ENCODE peak calls at places on chromosomes 7 and 10, in six cellular contexts. G, Z, S, N, U and M are unnamed samples.

GRCh38 chr7:156109076-156109475 is 296.8 kb upstream of the SHH start:
- DNase-seq in G (no peak), Z (no peak), S (no peak), N (no peak), U (no peak), M (no peak)

GRCh38 chr7:141074997-141075396 is 1.1 kb downstream of the TMEM178B start:
- DNase-seq in G (no peak), Z (no peak), S (no peak), N (no peak), U (no peak), M (no peak)

GRCh38 chr7:30598121-30598876 is 3.6 kb downstream of the GARS1 start:
- DNase-seq in G (peak), Z (no peak), S (peak), N (no peak), U (no peak), M (no peak)

GRCh38 chr10:71804067-71804466 is 30.7 kb upstream of the VSIR start:
- DNase-seq in G (no peak), Z (peak), S (no peak), N (no peak), U (no peak), M (no peak)

GRCh38 chr7:106220307-106220706 is 64.5 kb downstream of the NAMPT start:
- DNase-seq in G (no peak), Z (no peak), S (no peak), N (no peak), U (no peak), M (no peak)

GRCh38 chr7:159088016-159088865 is 56.4 kb downstream of the VIPR2 start:
- DNase-seq in G (no peak), Z (no peak), S (no peak), N (peak), U (no peak), M (no peak)

GRCh38 chr10:28781296-28781695 is 104.0 kb downstream of the BAMBI start:
- DNase-seq in G (no peak), Z (no peak), S (no peak), N (no peak), U (no peak), M (no peak)

GRCh38 chr7:20542594-20542993 is 72.9 kb upstream of the ABCB5 start:
- DNase-seq in G (no peak), Z (peak), S (peak), N (peak), U (no peak), M (peak)

GRCh38 chr10:14074062-14074884 is 256.5 kb downstream of the FRMD4A start:
- DNase-seq in G (peak), Z (peak), S (peak), N (peak), U (no peak), M (peak)

GRCh38 chr10:46232084-46232483 is 54.7 kb upstream of the ANTXRL start:
- DNase-seq in G (no peak), Z (no peak), S (no peak), N (peak), U (no peak), M (no peak)

GRCh38 chr7:153475240-153475639 is 577.0 kb upstream of the DPP6 start:
- DNase-seq in G (no peak), Z (no peak), S (no peak), N (no peak), U (no peak), M (no peak)

GRCh38 chr7:2999078-2999500 is 44.6 kb downstream of the CARD11 start:
- DNase-seq in G (no peak), Z (no peak), S (no peak), N (no peak), U (no peak), M (no peak)

GRCh38 chr7:94655562-94655883 is 410 bp downstream of the SGCE start:
- DNase-seq in G (no peak), Z (no peak), S (no peak), N (peak), U (no peak), M (peak)

GRCh38 chr10:59557052-59557451 is 152.6 kb downstream of the SLC16A9 start:
- DNase-seq in G (no peak), Z (no peak), S (peak), N (no peak), U (peak), M (no peak)

GRCh38 chr7:104980969-104981670 is 32.9 kb upstream of the KMT2E start:
- DNase-seq in G (peak), Z (no peak), S (peak), N (no peak), U (peak), M (no peak)

GRCh38 chr10:101485681-101486554 is 102.1 kb downstream of the POLL start:
- DNase-seq in G (no peak), Z (no peak), S (peak), N (peak), U (peak), M (no peak)

GRCh38 chr7:155590215-155591023 is 44.1 kb upstream of the CNPY1 start:
- DNase-seq in G (peak), Z (no peak), S (no peak), N (no peak), U (no peak), M (peak)

GRCh38 chr10:49382226-49382625 is 13.7 kb downstream of the DRGX start:
- DNase-seq in G (no peak), Z (no peak), S (no peak), N (no peak), U (no peak), M (no peak)

GRCh38 chr7:92723205-92723604 is 113.2 kb downstream of the CDK6 start:
- DNase-seq in G (peak), Z (no peak), S (no peak), N (no peak), U (no peak), M (no peak)

GRCh38 chr7:2926120-2926897 is 82.2 kb upstream of the GNA12 start:
- DNase-seq in G (no peak), Z (no peak), S (no peak), N (no peak), U (no peak), M (no peak)

GRCh38 chr10:106111241-106111640 is 1053.3 kb downstream of the SORCS1 start:
- DNase-seq in G (peak), Z (no peak), S (no peak), N (no peak), U (no peak), M (no peak)

GRCh38 chr7:101823086-101823485 is 5.7 kb downstream of the CUX1 start:
- DNase-seq in G (no peak), Z (no peak), S (no peak), N (no peak), U (no peak), M (no peak)

GRCh38 chr7:492714-493065 is 27.0 kb downstream of the PDGFA start:
- DNase-seq in G (no peak), Z (no peak), S (no peak), N (no peak), U (no peak), M (no peak)

GRCh38 chr7:5766321-5766761 is 15.1 kb downstream of the RNF216 start:
- DNase-seq in G (peak), Z (no peak), S (peak), N (no peak), U (no peak), M (peak)

GRCh38 chr7:157430721-157431120 is 93.9 kb downstream of the DNAJB6 start:
- DNase-seq in G (no peak), Z (no peak), S (no peak), N (no peak), U (no peak), M (no peak)

GRCh38 chr7:120989571-120990220 is 1.2 kb downstream of the CPED1 start:
- DNase-seq in G (peak), Z (peak), S (peak), N (no peak), U (no peak), M (no peak)

GRCh38 chr10:82266438-82266837 is 391.4 kb downstream of the NRG3 start:
- DNase-seq in G (no peak), Z (no peak), S (peak), N (no peak), U (no peak), M (no peak)

GRCh38 chr10:8159628-8160165 is 105.2 kb downstream of the GATA3 start:
- DNase-seq in G (no peak), Z (no peak), S (no peak), N (no peak), U (no peak), M (peak)

GRCh38 chr7:16636533-16637173 is 8.9 kb downstream of the ANKMY2 start:
- DNase-seq in G (peak), Z (no peak), S (peak), N (no peak), U (no peak), M (no peak)

GRCh38 chr10:66283064-66283463 is 642.8 kb upstream of the LRRTM3 start:
- DNase-seq in G (no peak), Z (no peak), S (no peak), N (no peak), U (no peak), M (no peak)

GRCh38 chr7:135825406-135825805 is 76.8 kb upstream of the FAM180A start:
- DNase-seq in G (no peak), Z (no peak), S (no peak), N (no peak), U (no peak), M (no peak)

GRCh38 chr10:125057158-125058001 is 103.0 kb downstream of the CTBP2 start:
- DNase-seq in G (peak), Z (peak), S (peak), N (peak), U (no peak), M (peak)

GRCh38 chr10:60428387-60428737 is 38.7 kb upstream of the ANK3 start:
- DNase-seq in G (peak), Z (no peak), S (peak), N (no peak), U (no peak), M (no peak)

GRCh38 chr7:151808296-151809155 is 68.4 kb downstream of the PRKAG2 start:
- DNase-seq in G (no peak), Z (no peak), S (peak), N (no peak), U (no peak), M (peak)

GRCh38 chr7:157432541-157432956 is 95.7 kb downstream of the DNAJB6 start:
- DNase-seq in G (peak), Z (no peak), S (peak), N (peak), U (no peak), M (no peak)

GRCh38 chr10:25701651-25702050 is 232.4 kb upstream of the MYO3A start:
- DNase-seq in G (no peak), Z (no peak), S (no peak), N (no peak), U (no peak), M (no peak)

GRCh38 chr10:127720903-127721302 is 16.1 kb upstream of the FOXI2 start:
- DNase-seq in G (no peak), Z (no peak), S (no peak), N (no peak), U (no peak), M (no peak)

DNA sequence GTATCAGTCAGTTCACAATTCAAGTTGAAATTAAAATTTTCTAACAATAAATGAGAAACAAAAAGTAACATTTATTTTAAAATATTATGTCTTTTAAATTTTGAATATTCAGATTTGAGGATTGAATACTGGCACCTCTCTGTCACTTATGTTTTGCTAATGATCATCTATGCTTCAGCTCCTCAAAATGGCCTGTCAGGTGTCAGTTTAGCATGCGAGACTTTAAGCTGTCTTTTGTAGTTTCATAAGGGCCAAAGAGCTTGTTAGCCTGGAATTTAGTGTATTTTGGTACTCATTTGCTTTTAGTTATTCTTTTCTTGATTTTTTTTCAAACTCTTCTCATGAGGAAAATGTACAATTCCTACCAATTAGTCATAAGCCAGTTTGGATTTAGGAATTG is 102.0 kb upstream of the RPA3 start:
- DNase-seq in G (no peak), Z (no peak), S (no peak), N (no peak), U (no peak), M (no peak)
- H3K4me3 ChIP-seq in G (no peak), Z (no peak), S (no peak), N (no peak), U (no peak), M (no peak)

GRCh38 chr10:102802920-102803534 is 34.2 kb downstream of the CYP17A1 start:
- DNase-seq in G (peak), Z (no peak), S (peak), N (no peak), U (no peak), M (peak)
- H3K4me3 ChIP-seq in G (no peak), Z (no peak), S (no peak), N (no peak), U (no peak), M (no peak)

GRCh38 chr7:38632411-38632810 is 1.2 kb upstream of the AMPH start:
- DNase-seq in G (no peak), Z (no peak), S (no peak), N (no peak), U (no peak), M (no peak)

GRCh38 chr7:38628630-38629385 is 2.4 kb downstream of the AMPH start:
- DNase-seq in G (peak), Z (no peak), S (peak), N (no peak), U (peak), M (no peak)

GRCh38 chr7:38629621-38630020 is 1.6 kb downstream of the AMPH start:
- DNase-seq in G (peak), Z (no peak), S (no peak), N (no peak), U (no peak), M (no peak)

GRCh38 chr7:38625866-38626265 is 5.3 kb downstream of the AMPH start:
- DNase-seq in G (no peak), Z (no peak), S (no peak), N (no peak), U (no peak), M (no peak)

GRCh38 chr7:38630720-38631673 is at the start of gene AMPH:
- DNase-seq in G (peak), Z (no peak), S (peak), N (peak), U (no peak), M (peak)
- H3K4me3 ChIP-seq in G (peak), Z (peak), S (peak), N (peak), U (peak), M (peak)

GRCh38 chr7:148299335-148299734 is 291.2 kb upstream of the C7orf33 start:
- DNase-seq in G (no peak), Z (no peak), S (no peak), N (no peak), U (no peak), M (no peak)

GRCh38 chr7:148303295-148304013 is 287.1 kb upstream of the C7orf33 start:
- DNase-seq in G (no peak), Z (peak), S (peak), N (peak), U (peak), M (peak)

GRCh38 chr7:148306759-148307158 is 283.8 kb upstream of the C7orf33 start:
- DNase-seq in G (no peak), Z (no peak), S (no peak), N (no peak), U (no peak), M (no peak)

GRCh38 chr7:148299877-148300276 is 290.7 kb upstream of the C7orf33 start:
- DNase-seq in G (no peak), Z (no peak), S (no peak), N (no peak), U (no peak), M (no peak)

DNA sequence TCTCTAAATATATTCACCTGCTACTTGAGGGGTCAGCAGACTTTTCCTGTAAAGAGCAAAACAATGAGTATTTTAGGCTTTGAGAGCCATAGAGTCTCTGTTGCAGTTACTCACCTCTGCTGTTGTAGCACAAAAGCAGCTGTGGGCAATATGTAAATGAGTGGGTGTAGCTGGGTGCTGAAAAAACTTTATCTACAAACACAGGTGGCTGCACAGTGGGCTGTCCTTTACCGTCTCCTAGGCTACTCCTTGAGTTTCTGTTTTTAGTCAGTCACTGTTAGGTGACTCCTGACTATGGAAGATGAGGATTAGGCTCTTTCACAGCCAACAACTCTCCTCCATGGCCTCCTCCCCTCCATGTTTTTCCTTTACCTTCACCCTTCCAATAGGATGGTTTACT is 286.1 kb upstream of the C7orf33 start:
- DNase-seq in G (no peak), Z (no peak), S (no peak), N (no peak), U (no peak), M (no peak)
- H3K4me3 ChIP-seq in G (no peak), Z (no peak), S (no peak), N (no peak), U (peak), M (no peak)

DNA sequence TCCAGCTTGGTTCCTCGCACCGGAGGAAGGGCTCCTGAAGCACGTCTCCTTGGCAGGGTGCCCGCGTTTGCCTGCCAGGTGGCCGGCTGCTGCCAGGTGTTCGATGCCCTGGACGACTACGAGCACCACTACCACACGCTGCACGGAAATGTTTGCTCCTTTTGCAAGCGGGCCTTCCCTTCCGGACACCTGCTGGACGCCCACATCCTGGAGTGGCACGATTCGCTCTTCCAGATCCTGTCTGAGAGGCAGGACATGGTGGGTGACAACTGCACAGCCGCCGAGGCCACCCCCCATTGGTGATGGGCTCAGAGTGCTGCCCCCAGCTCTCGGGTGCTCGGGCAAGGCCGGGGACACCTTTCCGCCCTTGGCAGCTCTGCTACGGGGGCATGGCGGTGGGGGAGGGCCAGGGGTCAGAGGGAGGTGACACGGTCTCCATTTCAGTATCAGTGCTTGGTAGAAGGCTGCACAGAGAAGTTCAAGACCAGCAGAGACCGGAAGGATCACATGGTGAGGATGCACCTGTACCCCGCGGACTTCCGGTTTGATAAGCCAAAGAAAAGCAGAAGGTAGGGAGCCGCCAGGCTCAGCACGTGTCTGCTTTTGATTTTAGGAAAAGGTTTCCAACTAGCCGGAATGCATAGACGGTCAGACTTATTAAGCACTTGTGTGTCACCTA is 1.1 kb downstream of the ZNF511 start:
- DNase-seq in G (no peak), Z (no peak), S (no peak), N (no peak), U (no peak), M (no peak)
- H3K4me3 ChIP-seq in G (no peak), Z (no peak), S (no peak), N (no peak), U (no peak), M (no peak)

GRCh38 chr7:143343596-143343995 is 18.9 kb downstream of the FAM131B start:
- DNase-seq in G (no peak), Z (no peak), S (no peak), N (no peak), U (no peak), M (no peak)

GRCh38 chr7:143341842-143342241 is 20.7 kb downstream of the FAM131B start:
- DNase-seq in G (no peak), Z (no peak), S (no peak), N (no peak), U (no peak), M (no peak)

GRCh38 chr7:143347950-143348349 is 14.6 kb downstream of the FAM131B start:
- DNase-seq in G (no peak), Z (no peak), S (no peak), N (no peak), U (no peak), M (no peak)

GRCh38 chr7:143346018-143346417 is 16.5 kb downstream of the FAM131B start:
- DNase-seq in G (no peak), Z (no peak), S (no peak), N (no peak), U (no peak), M (no peak)

DNA sequence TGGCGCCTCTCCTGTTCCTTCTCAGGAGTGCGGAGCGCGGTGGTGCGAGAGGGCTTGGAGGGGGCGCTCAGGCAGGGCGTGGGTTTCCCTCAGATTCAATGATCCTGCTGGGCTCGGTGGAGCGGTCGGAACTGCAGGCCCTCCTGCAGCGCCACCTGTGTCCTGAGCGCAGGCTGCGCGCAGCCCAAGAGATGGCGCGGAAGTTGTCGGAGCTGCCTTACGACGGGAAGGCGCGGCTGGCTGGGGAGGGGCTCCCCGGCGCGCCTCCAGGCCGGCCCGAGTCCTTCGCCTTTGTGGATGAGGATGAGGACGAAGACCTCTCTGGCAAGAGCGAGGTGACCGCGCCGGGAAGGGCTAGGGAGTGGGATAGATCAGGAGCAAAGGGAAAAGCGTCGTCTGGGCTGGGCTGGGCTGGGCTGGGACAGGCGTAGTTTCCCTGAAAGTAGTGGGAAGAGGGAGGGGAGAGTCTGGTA is 17.0 kb downstream of the FAM131B start:
- DNase-seq in G (peak), Z (no peak), S (peak), N (peak), U (no peak), M (no peak)
- H3K4me3 ChIP-seq in G (no peak), Z (no peak), S (no peak), N (peak), U (no peak), M (no peak)

GRCh38 chr7:4204530-4205165 is 477.4 kb upstream of the FOXK1 start:
- DNase-seq in G (no peak), Z (no peak), S (peak), N (no peak), U (no peak), M (no peak)
- H3K4me3 ChIP-seq in G (no peak), Z (no peak), S (no peak), N (no peak), U (no peak), M (no peak)